ENCODE peak calls at places on chromosome X, in four cellular contexts. T is K562, G is IMR-90, O is endothelial cell of umbilical vein. S is an unnamed sample.

GRCh38 chrX:40644821-40645358 is 2.5 kb downstream of the CXorf38 start:
- DNase-seq in T (no peak), O (peak; percentile 71), G (peak; percentile 74), S (no peak)

GRCh38 chrX:39734174-39734776 is 363.5 kb downstream of the BCOR start:
- DNase-seq in T (no peak), O (no peak), G (no peak), S (no peak)

GRCh38 chrX:99095965-99096364 is 1314.1 kb downstream of the PCDH19 start:
- DNase-seq in O (no peak), G (no peak), T (no peak), S (no peak)

GRCh38 chrX:25028726-25029125 is 13.0 kb upstream of the ARX start:
- DNase-seq in T (no peak), G (peak; percentile 6), O (no peak), S (no peak)

GRCh38 chrX:17547658-17548057 is 172.7 kb downstream of the NHS start:
- DNase-seq in T (peak; percentile 8), G (peak; percentile 91), O (peak; percentile 90), S (peak; percentile 100)

GRCh38 chrX:20477836-20478532 is 211.3 kb upstream of the RPS6KA3 start:
- DNase-seq in O (no peak), T (no peak), G (no peak), S (no peak)

GRCh38 chrX:37921758-37922157 is 74.4 kb upstream of the DYNLT3 start:
- DNase-seq in T (no peak), G (peak; percentile 66), O (peak; percentile 58), S (peak; percentile 17)

GRCh38 chrX:47191331-47191730 is 2.3 kb upstream of the UBA1 start:
- DNase-seq in G (no peak), T (no peak), O (peak; percentile 9), S (no peak)

GRCh38 chrX:43817454-43817853 is 64.8 kb downstream of the MAOB start:
- DNase-seq in O (no peak), T (no peak), G (no peak), S (no peak)

GRCh38 chrX:77427586-77427985 is 19.6 kb upstream of the FGF16 start:
- DNase-seq in O (no peak), T (no peak), G (no peak), S (no peak)

GRCh38 chrX:85309717-85310116 is 65.9 kb downstream of the ZNF711 start:
- DNase-seq in G (no peak), T (peak; percentile 4), O (no peak), S (no peak)

GRCh38 chrX:40104649-40105015 is 6.9 kb upstream of the BCOR start:
- DNase-seq in G (peak; percentile 67), T (no peak), O (peak; percentile 30), S (no peak)

GRCh38 chrX:48676893-48677270 is 6.7 kb upstream of the WAS start:
- DNase-seq in G (no peak), T (no peak), O (no peak), S (no peak)

GRCh38 chrX:2159858-2160257 is 340.9 kb downstream of the DHRSX start:
- DNase-seq in O (no peak), T (no peak), G (no peak), S (no peak)

GRCh38 chrX:96721398-96721797 is 36.8 kb downstream of the DIAPH2 start:
- DNase-seq in G (peak; percentile 36), O (no peak), T (no peak), S (no peak)

GRCh38 chrX:119762718-119763117 is 4.3 kb downstream of the SOWAHD start:
- DNase-seq in G (no peak), O (no peak), T (no peak), S (no peak)

GRCh38 chrX:30712214-30712613 is 59.0 kb downstream of the GK start:
- DNase-seq in G (no peak), T (no peak), O (no peak), S (no peak)

GRCh38 chrX:83416273-83416672 is 91.8 kb upstream of the POU3F4 start:
- DNase-seq in O (no peak), G (no peak), T (no peak), S (no peak)

GRCh38 chrX:42577936-42578335 is 200.0 kb downstream of the PPP1R2C start:
- DNase-seq in T (no peak), G (no peak), O (peak; percentile 49), S (no peak)

GRCh38 chrX:136307471-136307870 is 6.7 kb downstream of the ADGRG4 start:
- DNase-seq in G (no peak), O (no peak), T (no peak), S (no peak)

GRCh38 chrX:53715336-53715924 is 28.9 kb upstream of the HUWE1 start:
- DNase-seq in O (no peak), T (no peak), G (no peak), S (no peak)

GRCh38 chrX:70454441-70455365 is 10.1 kb downstream of the DLG3 start:
- DNase-seq in O (peak; percentile 49), G (peak; percentile 53), T (peak; percentile 91), S (peak; percentile 32)

GRCh38 chrX:15739886-15740285 is 1.8 kb downstream of the CA5B start:
- DNase-seq in O (no peak), G (peak; percentile 16), T (no peak), S (no peak)

GRCh38 chrX:49177338-49177833 is 5.7 kb downstream of the PLP2 start:
- DNase-seq in O (no peak), G (no peak), T (no peak), S (no peak)

GRCh38 chrX:1529328-1529727 is 7.7 kb downstream of the P2RY8 start:
- DNase-seq in G (no peak), T (no peak), O (no peak), S (no peak)

GRCh38 chrX:85516131-85516530 is 136.7 kb upstream of the POF1B start:
- DNase-seq in O (no peak), G (no peak), T (no peak), S (peak; percentile 30)

GRCh38 chrX:46791927-46792825 is 33.3 kb upstream of the SLC9A7 start:
- DNase-seq in G (peak; percentile 92), O (peak; percentile 84), T (no peak), S (no peak)

GRCh38 chrX:15391850-15392249 is 7.6 kb upstream of the VEGFD start:
- DNase-seq in O (no peak), T (no peak), G (no peak), S (no peak)

GRCh38 chrX:71199252-71199651 is 23.8 kb upstream of the GJB1 start:
- DNase-seq in T (no peak), G (no peak), O (no peak), S (no peak)

GRCh38 chrX:139126493-139126892 is 404.0 kb upstream of the F9 start:
- DNase-seq in G (no peak), O (no peak), T (peak; percentile 72), S (no peak)

GRCh38 chrX:118823263-118824172 is at the start of gene ZCCHC12:
- DNase-seq in O (peak; percentile 54), G (peak; percentile 37), T (peak; percentile 80), S (no peak)

GRCh38 chrX:1531106-1531890 is 5.7 kb downstream of the P2RY8 start:
- DNase-seq in G (no peak), O (no peak), T (no peak), S (no peak)

GRCh38 chrX:40130207-40130606 is 32.4 kb upstream of the BCOR start:
- DNase-seq in O (no peak), T (no peak), G (peak; percentile 70), S (peak; percentile 63)

GRCh38 chrX:47093248-47093647 is 15.0 kb downstream of the RGN start:
- DNase-seq in T (no peak), O (peak; percentile 26), G (peak; percentile 55), S (no peak)

GRCh38 chrX:110049096-110049495 is 46.2 kb downstream of the TMEM164 start:
- DNase-seq in G (no peak), T (no peak), O (no peak), S (no peak)

GRCh38 chrX:150094996-150095395 is 156.7 kb upstream of the EOLA2 start:
- DNase-seq in T (no peak), G (no peak), O (peak; percentile 5), S (no peak)

GRCh38 chrX:47143894-47144625 is 442 bp downstream of the NDUFB11 start:
- DNase-seq in G (peak; percentile 16), T (peak; percentile 75), O (no peak), S (no peak)

GRCh38 chrX:119688856-119689455 is 4.0 kb downstream of the SEPTIN6 start:
- DNase-seq in G (no peak), T (no peak), O (no peak), S (no peak)

GRCh38 chrX:7076245-7076661 is 71.3 kb upstream of the STS start:
- DNase-seq in O (no peak), T (no peak), G (no peak), S (no peak)

GRCh38 chrX:7072856-7073255 is 74.7 kb upstream of the STS start:
- DNase-seq in T (no peak), G (no peak), O (no peak), S (no peak)

GRCh38 chrX:7074135-7074907 is 73.2 kb upstream of the STS start:
- DNase-seq in T (no peak), G (no peak), O (no peak), S (peak; percentile 89)

GRCh38 chrX:7073336-7073735 is 74.2 kb upstream of the STS start:
- DNase-seq in O (no peak), G (no peak), T (no peak), S (no peak)

DNA sequence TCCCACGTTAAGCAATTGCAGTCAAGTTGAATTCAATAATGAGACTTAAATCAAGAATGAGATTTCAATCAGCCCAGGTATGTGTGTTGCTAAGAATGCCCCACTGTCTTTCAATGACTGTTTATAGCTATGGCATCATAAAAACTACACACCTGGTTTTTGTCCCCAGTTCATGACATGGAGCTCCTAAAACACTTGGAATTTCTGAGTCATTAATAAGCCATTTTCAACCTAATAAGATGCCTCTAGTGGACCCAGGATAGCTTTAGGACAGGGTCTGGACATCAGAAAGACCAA is 72.7 kb upstream of the STS start:
- DNase-seq in O (no peak), G (no peak), T (no peak), S (no peak)
- H3K9me1 ChIP-seq in O (no peaks in the 10 kb centered on the region), G (no peaks in the 10 kb centered on the region), T (no peaks in the 10 kb centered on the region), S (no peaks in the 10 kb centered on the region)

GRCh38 chrX:127317159-127317558 is 497.6 kb downstream of the PRR32 start:
- DNase-seq in T (no peak), O (no peak), G (no peak), S (no peak)

GRCh38 chrX:127313638-127314037 is 494.1 kb downstream of the PRR32 start:
- DNase-seq in G (no peak), O (no peak), T (no peak), S (no peak)
- H3K9me1 ChIP-seq in G (no peaks in the 10 kb centered on the region), O (no peaks in the 10 kb centered on the region), T (no peaks in the 10 kb centered on the region), S (no peaks in the 10 kb centered on the region)

GRCh38 chrX:68461541-68461940 is 28.2 kb upstream of the OPHN1 start:
- DNase-seq in O (no peak), T (no peak), G (peak; percentile 22), S (no peak)
- H3K9me1 ChIP-seq in O (no peaks in the 10 kb centered on the region), T (no peaks in the 10 kb centered on the region), G (no peaks in the 10 kb centered on the region), S (no peaks in the 10 kb centered on the region)

DNA sequence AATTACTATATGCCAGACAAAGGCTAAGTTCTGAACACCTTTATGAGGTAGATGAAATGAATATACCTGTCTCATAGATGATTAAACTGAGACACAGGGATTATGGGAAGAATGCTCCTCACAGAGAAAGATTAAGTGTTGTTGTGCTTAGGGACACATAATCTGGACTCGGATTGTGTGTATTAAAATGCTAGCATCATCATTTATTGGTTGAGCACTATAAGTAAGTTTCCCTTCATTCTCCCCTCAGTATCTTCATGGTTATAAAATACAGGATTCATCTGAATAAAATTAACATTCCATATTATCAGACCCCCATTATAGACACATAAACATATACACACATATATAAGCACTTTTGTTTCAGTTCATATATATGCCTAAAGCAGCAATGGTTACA is 463.5 kb downstream of the PPP4R3C start:
- DNase-seq in O (no peak), G (no peak), T (no peak), S (no peak)
- H3K9me1 ChIP-seq in O (no peaks in the 10 kb centered on the region), G (no peaks in the 10 kb centered on the region), T (no peaks in the 10 kb centered on the region), S (no peaks in the 10 kb centered on the region)

S was measured in keratinocyte.